ENCODE peak calls at places on chromosome 19, in ten cellular contexts. F is right atrium auricular region; R is CD4-positive, alpha-beta T cell; H is fibroblast of lung; Y is sigmoid colon; W is brain microvascular endothelial cell; U is left lung; P is stomach; V is A549; C is left ventricle myocardium inferior. T is an unnamed sample.

GRCh38 chr19:58085348-58085875 is 12.6 kb downstream of the ZSCAN18 start:
- DNase-seq in F (no peak), R (no peak), H (no peak), Y (no peak), W (no peak), U (peak; percentile 76), P (no peak), V (no peak), C (no peak), T (no peak)

GRCh38 chr19:28737021-28737525 is 475.9 kb downstream of the UQCRFS1 start:
- DNase-seq in F (no peak), R (no peak), H (peak; percentile 65), Y (no peak), W (peak; percentile 24), U (no peak), P (no peak), V (peak; percentile 35), C (no peak), T (no peak)

GRCh38 chr19:47026156-47026555 is 6.5 kb downstream of the NPAS1 start:
- DNase-seq in F (no peak), R (no peak), H (no peak), Y (no peak), W (no peak), U (no peak), P (no peak), V (no peak), C (no peak), T (no peak)

GRCh38 chr19:11202488-11203193 is 5.3 kb upstream of the KANK2 start:
- DNase-seq in F (no peak), R (no peak), H (no peak), Y (no peak), W (no peak), U (no peak), P (no peak), V (no peak), C (no peak), T (no peak)

GRCh38 chr19:58417071-58417470 is 8.6 kb downstream of the ZNF584 start:
- DNase-seq in F (no peak), R (no peak), H (no peak), Y (no peak), W (no peak), U (no peak), P (no peak), V (no peak), C (no peak), T (no peak)

GRCh38 chr19:7855426-7856276 is 18.5 kb downstream of the PRR36 start:
- DNase-seq in F (no peak), R (no peak), H (no peak), Y (no peak), W (no peak), U (peak; percentile 55), P (no peak), V (no peak), C (no peak), T (no peak)

GRCh38 chr19:39502640-39503417 is 4.1 kb downstream of the DLL3 start:
- DNase-seq in F (no peak), R (peak; percentile 73), H (peak; percentile 66), Y (no peak), W (no peak), U (peak; percentile 92), P (peak; percentile 62), V (peak; percentile 94), C (peak; percentile 52), T (no peak)

GRCh38 chr19:28492201-28492600 is 720.8 kb downstream of the UQCRFS1 start:
- DNase-seq in F (no peak), R (no peak), H (no peak), Y (no peak), W (no peak), U (no peak), P (no peak), V (no peak), C (no peak), T (no peak)

GRCh38 chr19:15247107-15248014 is 15.1 kb upstream of the EPHX3 start:
- DNase-seq in F (no peak), R (no peak), H (no peak), Y (no peak), W (no peak), U (no peak), P (no peak), V (no peak), C (no peak), T (no peak)

GRCh38 chr19:46926201-46927071 is 65.6 kb downstream of the ARHGAP35 start:
- DNase-seq in F (no peak), R (no peak), H (no peak), Y (no peak), W (no peak), U (no peak), P (no peak), V (no peak), C (no peak), T (no peak)

GRCh38 chr19:41479757-41480191 is 36.8 kb downstream of the ERICH4 start:
- DNase-seq in F (peak; percentile 82), R (no peak), H (no peak), Y (no peak), W (no peak), U (no peak), P (no peak), V (peak; percentile 41), C (peak; percentile 35), T (no peak)

GRCh38 chr19:11092181-11092538 is 2.9 kb downstream of the LDLR start:
- DNase-seq in F (no peak), R (no peak), H (peak; percentile 64), Y (no peak), W (peak; percentile 67), U (no peak), P (no peak), V (peak; percentile 62), C (no peak), T (no peak)

GRCh38 chr19:49362048-49362925 is at the start of gene TEAD2:
- DNase-seq in F (peak; percentile 70), R (no peak), H (peak; percentile 47), Y (peak; percentile 91), W (peak; percentile 24), U (peak; percentile 89), P (peak; percentile 73), V (peak; percentile 55), C (peak; percentile 86), T (peak; percentile 86)

GRCh38 chr19:17041994-17042393 is 15.4 kb upstream of the CPAMD8 start:
- DNase-seq in F (no peak), R (no peak), H (peak; percentile 66), Y (no peak), W (no peak), U (peak; percentile 27), P (no peak), V (no peak), C (peak; percentile 53), T (no peak)
- H3K27ac ChIP-seq in F (peak overlapping the region; percentile 15), R (no peak overlapping the region), H (no peak overlapping the region), Y (no peak overlapping the region), W (no peak overlapping the region), U (no peak overlapping the region), P (no peak overlapping the region), V (no peak overlapping the region), C (peak overlapping the region; percentile 85), T (no peak overlapping the region)

GRCh38 chr19:50534478-50534877 is 20.8 kb upstream of the ASPDH start:
- DNase-seq in F (no peak), R (no peak), H (no peak), Y (no peak), W (no peak), U (no peak), P (no peak), V (no peak), C (no peak), T (no peak)
- TF ChIP-seq CTCF in F (no peak), R (no peak), H (no peak), Y (no peak), W (no peak), U (no peak), P (no peak), V (no peak), C (no peak), T (no peak)

GRCh38 chr19:4327252-4327876 is 11.3 kb downstream of the STAP2 start:
- DNase-seq in F (peak; percentile 85), R (peak; percentile 36), H (peak; percentile 22), Y (peak; percentile 89), W (peak; percentile 82), U (peak; percentile 88), P (peak; percentile 86), V (peak; percentile 33), C (peak; percentile 75), T (peak; percentile 83)
- H3K27ac ChIP-seq in F (peak overlapping the region; percentile 57), R (no peak overlapping the region), H (no peak overlapping the region), Y (no peak overlapping the region), W (no peak overlapping the region), U (no peak overlapping the region), P (no peak overlapping the region), V (no peak overlapping the region), C (peak overlapping the region; percentile 56), T (no peak overlapping the region)

DNA sequence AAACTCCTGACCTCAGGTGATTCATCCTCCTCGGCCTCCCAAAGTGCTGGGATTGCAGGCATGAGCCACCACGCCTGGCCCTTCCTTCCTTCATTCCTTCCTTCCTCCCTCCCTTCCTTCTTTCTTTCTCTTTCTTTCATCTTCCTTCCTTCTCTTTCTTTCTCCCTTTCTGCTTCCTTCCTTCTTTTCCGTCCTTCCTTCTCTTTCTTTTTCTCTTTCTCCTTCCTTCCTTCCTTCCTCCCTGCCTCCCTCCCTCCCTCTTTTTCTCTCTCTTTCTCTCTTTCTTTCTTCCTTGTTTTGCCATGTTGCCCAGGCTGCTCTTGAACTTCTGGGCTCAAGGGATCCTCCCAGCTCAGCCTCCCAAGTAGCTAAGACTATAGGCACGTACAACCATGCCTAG is 36.5 kb upstream of the MUC16 start:
- DNase-seq in F (no peak), R (no peak), H (no peak), Y (no peak), W (no peak), U (no peak), P (no peak), V (no peak), C (no peak), T (no peak)
- TF ChIP-seq CTCF in F (no peak), R (no peak), H (no peak), Y (no peak), W (no peak), U (no peak), P (no peak), V (no peak), C (no peak), T (no peak)

DNA sequence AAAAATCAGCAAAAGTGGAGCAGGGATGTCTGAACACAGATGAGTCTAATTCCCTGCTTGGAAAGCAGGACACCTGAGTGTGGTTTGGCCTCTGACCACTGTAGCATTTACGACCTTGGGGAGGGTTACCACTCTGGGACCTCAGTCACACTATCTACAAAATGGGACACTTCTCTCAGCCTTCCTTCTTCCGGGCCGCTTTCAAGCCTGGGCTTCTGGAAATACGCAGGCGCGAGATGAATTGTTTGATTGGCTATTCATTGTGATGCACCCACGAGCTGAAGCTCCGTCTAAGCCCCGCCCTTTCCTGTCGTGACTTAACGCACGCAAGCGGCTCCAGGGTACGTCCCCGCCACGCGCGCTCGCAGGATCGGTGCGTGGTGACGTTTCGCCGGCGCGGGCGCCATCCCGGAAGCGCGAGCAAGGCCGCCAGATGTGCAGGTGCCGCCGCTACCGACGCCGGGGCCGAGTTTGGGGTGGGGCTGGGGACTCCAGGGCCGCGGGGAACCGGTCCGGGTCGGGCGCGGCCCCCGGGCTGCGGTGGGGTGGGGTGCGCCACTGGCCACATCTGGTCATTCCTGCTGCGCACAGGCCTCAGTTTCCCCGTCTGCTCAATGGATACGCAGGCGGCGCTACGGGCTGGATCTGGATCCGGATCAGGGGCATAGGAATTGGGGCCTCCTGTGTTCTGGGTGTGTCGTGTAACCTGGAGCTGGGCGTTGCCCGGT is at the start of gene KXD1:
- DNase-seq in F (peak; percentile 99), R (peak; percentile 93), H (peak; percentile 99), Y (peak; percentile 99), W (peak; percentile 98), U (peak; percentile 98), P (peak; percentile 99), V (peak; percentile 97), C (peak; percentile 99), T (peak; percentile 98)
- H3K27ac ChIP-seq in F (peak within 1 kb of the TSS; percentile 96), R (peak within 1 kb of the TSS; percentile 94), H (peak within 1 kb of the TSS; percentile 95), Y (peak within 1 kb of the TSS; percentile 95), W (peak within 1 kb of the TSS; percentile 80), U (peak within 1 kb of the TSS; percentile 82), P (peak within 1 kb of the TSS; percentile 91), V (peak within 1 kb of the TSS; percentile 84), C (peak within 1 kb of the TSS; percentile 96), T (peak within 1 kb of the TSS; percentile 99)